ENCODE peak calls at places on chromosome 13, in four cellular contexts. O is mucosa of descending colon, A is uterus, G is psoas muscle. S is an unnamed sample.

GRCh38 chr13:77537302-77537919 is 1.9 kb downstream of the SCEL start:
- DNase-seq in G (no peak), O (no peak), A (no peak), S (no peak)

GRCh38 chr13:54775501-54776191 is 1747.0 kb downstream of the OLFM4 start:
- DNase-seq in O (no peak), G (peak; percentile 28), A (no peak), S (no peak)

GRCh38 chr13:24233351-24233901 is 72.9 kb downstream of the SPATA13 start:
- DNase-seq in G (no peak), O (no peak), A (no peak), S (no peak)

GRCh38 chr13:73618275-73618865 is 515.8 kb downstream of the KLF12 start:
- DNase-seq in A (no peak), G (no peak), O (peak; percentile 70), S (no peak)

GRCh38 chr13:44280461-44280860 is 93.2 kb upstream of the SERP2 start:
- DNase-seq in O (no peak), G (no peak), A (no peak), S (no peak)

GRCh38 chr13:44238011-44238421 is 135.6 kb upstream of the SERP2 start:
- DNase-seq in A (no peak), O (no peak), G (no peak), S (no peak)

GRCh38 chr13:52949044-52949443 is 79.6 kb upstream of the OLFM4 start:
- DNase-seq in O (peak; percentile 9), A (no peak), G (no peak), S (no peak)

GRCh38 chr13:102045713-102046112 is 356.1 kb downstream of the FGF14 start:
- DNase-seq in G (no peak), A (no peak), O (no peak), S (no peak)

GRCh38 chr13:39916330-39916729 is 260.9 kb downstream of the COG6 start:
- DNase-seq in A (no peak), G (no peak), O (no peak), S (no peak)

GRCh38 chr13:93984070-93984469 is 495.4 kb downstream of the DCT start:
- DNase-seq in O (no peak), A (no peak), G (no peak), S (no peak)

GRCh38 chr13:39148513-39148961 is 110.3 kb downstream of the NHLRC3 start:
- DNase-seq in G (no peak), A (no peak), O (no peak), S (no peak)

GRCh38 chr13:37729876-37730275 is 131.3 kb upstream of the POSTN start:
- DNase-seq in O (no peak), A (no peak), G (no peak), S (no peak)

GRCh38 chr13:109140777-109141354 is 511.5 kb downstream of the MYO16 start:
- DNase-seq in A (no peak), G (no peak), O (no peak), S (no peak)

GRCh38 chr13:38872693-38873092 is 117.9 kb downstream of the STOML3 start:
- DNase-seq in A (peak; percentile 16), O (peak; percentile 8), G (peak; percentile 65), S (no peak)

GRCh38 chr13:66974174-66974573 is 256.0 kb downstream of the PCDH9 start:
- DNase-seq in G (no peak), O (no peak), A (no peak), S (no peak)
- TF ChIP-seq CTCF in G (no peak), O (no peak), A (no peak), S (no peak)

GRCh38 chr13:86729206-86729605 is 930.0 kb upstream of the SLITRK6 start:
- DNase-seq in O (no peak), A (no peak), G (no peak), S (no peak)

DNA sequence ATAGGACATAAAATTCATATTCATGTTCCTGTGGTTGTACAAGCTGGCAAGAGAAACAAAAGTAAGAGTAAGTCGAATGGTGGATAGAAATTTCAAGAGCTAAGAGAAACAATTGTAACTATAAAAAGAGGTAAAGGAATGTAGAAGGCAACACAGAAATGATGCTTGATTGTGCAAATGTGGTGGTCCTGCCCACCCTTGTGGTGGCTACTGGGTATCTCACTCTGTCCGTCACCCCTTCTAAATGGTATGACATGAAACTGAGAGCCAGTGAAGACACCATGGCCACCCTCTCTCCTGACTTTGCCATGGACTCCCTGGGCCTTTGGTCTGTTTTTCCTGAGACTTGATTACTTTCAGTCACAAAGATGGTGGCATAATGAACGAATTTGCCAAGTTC is 925.9 kb upstream of the SLITRK6 start:
- DNase-seq in G (no peak), A (no peak), O (no peak), S (no peak)
- TF ChIP-seq CTCF in G (no peak), A (no peak), O (no peak), S (no peak)

DNA sequence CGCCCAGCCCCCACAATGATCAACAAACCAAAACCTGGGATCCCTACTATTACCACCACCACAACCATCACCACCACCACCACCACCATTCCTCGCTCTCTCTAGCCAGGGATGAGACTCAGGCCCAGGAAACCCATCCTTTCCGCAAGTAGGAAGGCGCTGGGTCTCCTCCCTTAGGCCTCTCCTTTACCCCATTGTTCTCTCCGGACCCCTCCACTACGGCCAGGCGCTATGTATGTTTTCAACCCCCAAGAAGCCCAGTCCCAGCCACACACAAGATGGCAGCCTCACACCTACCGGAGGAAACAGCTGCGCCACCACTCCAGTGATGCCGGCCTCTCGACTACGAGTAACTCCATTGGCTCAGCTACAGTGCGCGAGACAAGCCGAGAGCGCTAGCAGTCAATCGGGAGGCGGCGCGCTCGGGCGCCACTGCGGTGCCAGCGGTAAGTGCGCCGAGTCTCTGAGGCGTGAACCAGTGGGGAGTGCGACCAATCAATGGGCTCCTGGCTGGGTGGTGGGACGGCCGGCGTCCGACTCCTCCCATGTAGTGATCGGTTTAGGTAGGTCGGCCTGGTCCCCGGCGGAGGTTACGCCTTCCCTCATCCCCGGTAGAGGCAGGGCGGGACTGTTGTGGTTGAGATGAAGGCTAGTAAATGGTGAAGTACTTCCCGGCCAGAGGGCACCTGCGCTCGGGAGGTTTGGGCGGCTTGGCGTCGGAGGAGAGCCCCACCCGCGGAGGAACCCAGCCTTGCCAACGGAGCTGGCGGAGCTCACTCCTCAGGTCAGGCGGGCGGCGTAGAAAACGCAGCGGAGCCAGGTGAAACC is at the start of the genes CAB39L and SETDB2:
- DNase-seq in O (peak; percentile 99), G (peak; percentile 98), A (peak; percentile 99), S (peak; percentile 98)
- TF ChIP-seq CTCF in O (peak; percentile 69), G (peak; percentile 17), A (peak; percentile 55), S (no peak)

GRCh38 chr13:114237415-114238112 is 2.9 kb downstream of the CDC16 start:
- DNase-seq in A (no peak), G (no peak), O (no peak), S (no peak)

GRCh38 chr13:114234266-114234644 is 442 bp upstream of the CDC16 start:
- DNase-seq in G (no peak), O (no peak), A (no peak), S (no peak)

GRCh38 chr13:114236224-114236623 is 1.5 kb downstream of the CDC16 start:
- DNase-seq in G (no peak), A (no peak), O (no peak), S (no peak)

GRCh38 chr13:114235697-114236096 is 1.0 kb downstream of the CDC16 start:
- DNase-seq in G (no peak), A (no peak), O (peak; percentile 26), S (no peak)

DNA sequence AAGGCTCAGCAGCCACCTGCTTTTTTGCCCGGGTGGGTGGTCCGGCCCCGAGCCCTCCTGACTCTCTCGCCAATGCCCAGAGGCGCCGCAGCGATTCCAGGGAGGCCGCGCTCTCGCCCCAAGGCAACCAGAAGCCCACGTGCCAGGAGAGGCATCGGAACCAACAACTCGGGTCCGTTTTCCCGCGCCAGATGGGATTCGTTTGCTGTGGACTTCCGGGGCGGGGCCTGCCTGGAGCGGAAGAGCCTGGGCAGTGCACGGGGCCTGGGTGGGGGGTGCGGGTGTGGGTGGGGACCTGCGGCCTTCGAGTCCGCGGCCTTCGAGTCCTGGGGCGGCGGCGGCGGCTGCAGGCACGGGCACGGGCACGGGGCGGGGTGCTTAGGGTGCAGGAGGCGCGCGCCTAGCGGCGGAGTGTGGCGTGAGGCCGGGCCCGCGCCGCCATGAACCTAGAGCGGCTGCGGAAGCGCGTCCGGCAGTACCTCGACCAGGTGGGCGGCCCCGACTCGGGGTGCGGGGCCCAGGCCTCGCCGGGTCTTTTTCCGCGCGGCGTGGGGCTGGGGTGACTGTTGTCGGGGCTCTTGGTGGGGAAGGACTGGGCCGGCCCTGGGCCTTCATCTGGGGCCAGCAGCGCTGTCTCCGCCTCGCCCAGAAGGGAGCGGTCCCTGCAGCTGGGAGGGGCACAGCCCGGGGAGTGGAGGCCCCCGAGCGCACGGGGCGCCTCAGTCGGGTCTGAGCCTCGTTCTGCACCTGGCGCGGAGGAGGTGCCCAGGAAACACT is at the start of gene CDC16:
- DNase-seq in O (peak; percentile 96), A (peak; percentile 94), G (peak; percentile 96), S (peak; percentile 58)
- TF ChIP-seq CTCF in O (peak; percentile 18), A (peak; percentile 22), G (peak; percentile 25), S (no peak)

DNA sequence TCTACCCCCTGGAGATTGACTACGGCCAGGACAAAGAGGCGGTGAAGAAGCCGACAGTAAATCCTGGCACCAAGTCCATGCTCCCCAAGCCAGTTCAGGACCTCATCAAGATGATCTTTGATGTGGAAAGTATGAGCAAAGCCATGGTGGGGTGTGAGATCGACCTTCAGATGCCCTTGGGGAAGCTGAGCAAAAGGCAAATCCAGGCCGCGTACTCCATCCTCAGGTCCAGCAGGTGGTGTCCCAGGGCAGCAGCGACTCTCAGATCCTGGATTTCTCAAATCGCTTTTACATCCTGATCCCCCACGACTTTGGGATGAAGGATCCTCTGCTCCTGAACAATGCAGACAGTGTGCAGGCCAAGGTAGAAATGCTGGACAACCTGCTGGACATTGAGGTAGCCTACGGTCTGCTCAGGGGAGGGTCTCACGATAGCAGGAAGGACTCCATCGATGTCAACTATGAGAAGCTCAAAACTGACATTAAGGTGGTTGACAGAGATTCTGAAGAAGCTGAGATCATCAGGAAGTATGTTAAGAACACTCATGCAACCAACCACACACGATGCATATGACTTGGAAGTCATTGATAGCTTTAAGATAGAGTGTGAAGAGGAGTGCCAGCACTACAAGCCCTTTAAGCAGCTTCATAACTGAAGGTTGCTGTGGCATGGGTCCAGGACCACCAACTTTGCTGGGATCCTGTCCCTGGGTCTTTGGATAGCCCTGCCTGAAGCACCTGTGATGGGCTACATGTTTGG is 24.0 kb upstream of the ANKRD10 start:
- DNase-seq in O (no peak), A (no peak), G (no peak), S (no peak)
- TF ChIP-seq CTCF in O (no peak), A (no peak), G (no peak), S (no peak)

GRCh38 chr13:20134732-20135131 is 26.1 kb downstream of the GJA3 start:
- DNase-seq in A (no peak), O (no peak), G (no peak), S (no peak)

GRCh38 chr13:20141238-20142018 is 19.4 kb downstream of the GJA3 start:
- DNase-seq in O (no peak), A (no peak), G (no peak), S (no peak)

GRCh38 chr13:20137875-20138274 is 23.0 kb downstream of the GJA3 start:
- DNase-seq in G (no peak), A (no peak), O (no peak), S (no peak)

GRCh38 chr13:20140487-20140886 is 20.4 kb downstream of the GJA3 start:
- DNase-seq in O (no peak), G (no peak), A (no peak), S (no peak)

GRCh38 chr13:20136781-20137703 is 23.8 kb downstream of the GJA3 start:
- DNase-seq in G (no peak), A (no peak), O (peak; percentile 69), S (no peak)
- TF ChIP-seq CTCF in G (peak; percentile 6), A (no peak), O (no peak), S (no peak)